ENCODE peak calls at places on chromosomes 6 and 20, in ten cellular contexts. R is AG04450, Y is HCT116, N is Panc1, S is fibroblast of lung, O is thoracic aorta, D is A549, J is endothelial cell of umbilical vein, H is Peyer's patch, G is heart left ventricle. B is an unnamed sample.

GRCh38 chr20:50648651-50649050 is 42.7 kb downstream of the RIPOR3 start:
- DNase-seq in H (no peak), O (no peak), N (no peak), D (no peak), Y (no peak), J (no peak), R (no peak), G (no peak), S (no peak), B (no peak)

GRCh38 chr6:142702501-142703460 is 242.2 kb downstream of the HIVEP2 start:
- DNase-seq in H (peak), G (peak), S (no peak), O (no peak), D (no peak), N (no peak), Y (no peak), R (no peak), J (peak), B (no peak)

GRCh38 chr20:18805881-18806280 is 7.7 kb upstream of the SCP2D1 start:
- DNase-seq in S (no peak), J (no peak), R (no peak), G (no peak), Y (no peak), N (no peak), H (no peak), D (no peak), O (no peak), B (peak)

GRCh38 chr6:96059586-96059985 is 43.8 kb downstream of the FUT9 start:
- DNase-seq in D (no peak), S (no peak), O (no peak), N (no peak), R (no peak), Y (no peak), H (no peak), G (no peak), J (no peak), B (no peak)

GRCh38 chr6:15474196-15474595 is 188.6 kb downstream of the DTNBP1 start:
- DNase-seq in N (no peak), J (no peak), Y (no peak), D (no peak), O (no peak), H (no peak), R (no peak), G (no peak), S (peak), B (no peak)

GRCh38 chr6:25315194-25315593 is 36.0 kb downstream of the CARMIL1 start:
- DNase-seq in N (no peak), H (no peak), S (no peak), D (no peak), Y (no peak), O (no peak), G (no peak), R (no peak), J (no peak), B (no peak)

GRCh38 chr20:35592339-35592960 is 23.2 kb upstream of the SPAG4 start:
- DNase-seq in J (no peak), H (no peak), G (no peak), N (no peak), S (no peak), Y (no peak), D (no peak), O (no peak), R (no peak), B (no peak)

GRCh38 chr6:25223421-25224052 is 55.6 kb upstream of the CARMIL1 start:
- DNase-seq in R (peak), H (peak), S (peak), Y (peak), D (peak), O (no peak), N (peak), J (peak), G (peak), B (peak)

GRCh38 chr20:40489886-40490285 is 199.2 kb downstream of the MAFB start:
- DNase-seq in R (no peak), N (no peak), O (no peak), H (no peak), S (no peak), D (no peak), Y (no peak), G (no peak), J (no peak), B (no peak)

GRCh38 chr20:59403261-59403961 is 103.0 kb downstream of the EDN3 start:
- DNase-seq in J (peak), H (peak), G (peak), R (no peak), O (no peak), N (no peak), D (peak), S (no peak), Y (no peak), B (peak)

GRCh38 chr6:108581237-108581931 is 20.7 kb downstream of the FOXO3 start:
- DNase-seq in G (no peak), S (peak), R (no peak), O (no peak), D (no peak), N (no peak), H (no peak), Y (no peak), J (peak), B (no peak)

GRCh38 chr20:54466112-54466511 is 9.3 kb upstream of the DOK5 start:
- DNase-seq in N (no peak), Y (no peak), H (no peak), G (no peak), S (no peak), O (no peak), D (no peak), J (no peak), R (no peak), B (no peak)

GRCh38 chr6:154513601-154514320 is 3.3 kb upstream of the CNKSR3 start:
- DNase-seq in J (no peak), S (no peak), H (no peak), G (no peak), D (no peak), Y (no peak), O (no peak), N (no peak), R (no peak), B (no peak)

GRCh38 chr6:166005846-166006592 is 161.6 kb downstream of the TBXT start:
- DNase-seq in J (no peak), R (no peak), O (no peak), S (peak), H (no peak), G (peak), Y (no peak), D (peak), N (no peak), B (peak)

GRCh38 chr6:3748208-3748701 is 3.3 kb downstream of the PXDC1 start:
- DNase-seq in O (peak), H (peak), D (peak), R (no peak), G (peak), J (peak), N (peak), S (peak), Y (peak), B (peak)

GRCh38 chr6:15413558-15414257 is 167.8 kb downstream of the JARID2 start:
- DNase-seq in O (no peak), D (no peak), S (peak), Y (no peak), J (no peak), G (no peak), R (peak), N (no peak), H (no peak), B (peak)

GRCh38 chr6:14711056-14711703 is 534.7 kb upstream of the JARID2 start:
- DNase-seq in O (no peak), D (peak), G (peak), Y (no peak), H (peak), J (no peak), S (peak), R (peak), N (no peak), B (peak)

GRCh38 chr6:87808005-87808757 is 106.1 kb upstream of the AKIRIN2 start:
- DNase-seq in R (no peak), H (no peak), Y (no peak), O (no peak), J (no peak), N (peak), S (no peak), G (no peak), D (no peak), B (no peak)

GRCh38 chr6:34912715-34913464 is 23.8 kb downstream of the ANKS1A start:
- DNase-seq in G (no peak), O (no peak), Y (no peak), S (peak), D (no peak), N (no peak), R (peak), H (no peak), J (peak), B (no peak)

GRCh38 chr6:13235339-13235738 is 93.0 kb downstream of the TBC1D7 start:
- DNase-seq in G (no peak), S (no peak), H (peak), O (no peak), D (no peak), J (no peak), Y (no peak), R (no peak), N (no peak), B (no peak)

GRCh38 chr6:145755682-145756081 is 20.4 kb upstream of the EPM2A start:
- DNase-seq in Y (no peak), S (no peak), O (no peak), G (no peak), H (no peak), D (no peak), N (no peak), R (no peak), J (no peak), B (no peak)

GRCh38 chr6:51992834-51993233 is 94.6 kb downstream of the PKHD1 start:
- DNase-seq in O (no peak), S (no peak), G (no peak), J (no peak), H (no peak), R (no peak), N (no peak), Y (no peak), D (no peak), B (no peak)

GRCh38 chr6:52000064-52000463 is 87.3 kb downstream of the PKHD1 start:
- DNase-seq in O (no peak), D (no peak), S (no peak), N (no peak), H (no peak), G (no peak), R (no peak), Y (no peak), J (no peak), B (no peak)

GRCh38 chr6:51995214-51995735 is 92.1 kb downstream of the PKHD1 start:
- DNase-seq in R (no peak), G (no peak), N (no peak), D (no peak), O (no peak), S (no peak), J (no peak), H (no peak), Y (no peak), B (no peak)

GRCh38 chr6:51996296-51996947 is 91.0 kb downstream of the PKHD1 start:
- DNase-seq in O (no peak), S (no peak), J (no peak), D (no peak), H (no peak), N (no peak), Y (no peak), R (no peak), G (no peak), B (no peak)
- H3K4me3 ChIP-seq in O (no peak), S (no peak), J (no peak), D (no peak), H (no peak), N (no peak), Y (no peak), R (no peak), G (no peak), B (no peak)

DNA sequence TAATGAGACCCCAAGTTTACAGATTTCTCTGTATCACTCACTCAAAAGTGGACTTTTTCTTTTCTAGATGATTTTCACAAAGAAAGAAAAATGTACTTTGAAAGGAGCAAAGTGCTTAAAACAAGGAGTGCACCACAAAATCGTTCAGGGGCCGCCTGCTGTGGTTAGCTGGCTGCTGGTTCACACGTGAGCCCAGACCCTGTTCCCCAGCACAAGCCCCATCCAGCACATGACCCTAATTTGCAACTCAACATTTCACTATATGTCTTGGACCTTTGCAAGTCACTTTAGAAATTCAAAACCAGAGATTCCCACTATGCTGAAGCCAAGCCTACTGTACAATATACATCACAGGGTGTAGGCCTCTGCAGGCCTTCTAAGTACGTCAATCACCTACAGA is 95.5 kb upstream of the NHSL1 start:
- DNase-seq in G (no peak), H (no peak), R (no peak), S (no peak), N (no peak), J (no peak), D (no peak), O (no peak), Y (no peak), B (no peak)
- H3K27ac ChIP-seq in G (no peak), H (no peak), R (no peak), S (peak), N (no peak), J (peak), D (no peak), O (no peak), Y (no peak), B (no peak)

DNA sequence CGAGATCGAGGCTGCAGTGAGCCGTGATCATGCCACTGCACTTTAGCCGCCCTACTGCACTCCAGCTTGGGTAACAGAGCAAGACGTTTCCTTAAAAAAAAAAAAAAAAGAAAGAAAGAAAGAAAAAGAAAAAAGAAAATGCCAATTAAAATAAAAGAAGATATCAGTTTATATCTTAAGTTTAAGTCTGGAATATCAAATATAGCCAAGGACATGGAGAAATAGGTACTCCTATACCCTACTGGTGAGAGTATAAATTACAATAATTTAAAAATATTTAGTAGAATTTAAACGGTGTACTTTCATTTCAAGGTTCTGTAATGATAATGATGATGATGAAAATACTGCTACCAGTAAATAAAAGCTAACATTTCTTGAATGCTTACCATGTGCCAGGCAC is 3.8 kb upstream of the TRIM31 start:
- DNase-seq in O (no peak), S (no peak), G (no peak), R (no peak), N (no peak), H (no peak), J (no peak), D (no peak), Y (no peak), B (no peak)
- TF ChIP-seq CTCF in O (no peak), S (peak), G (no peak), R (peak), N (peak), H (no peak), J (no peak), D (no peak), Y (no peak), B (no peak)

GRCh38 chr20:21106171-21106694 is at the start of gene LINC00237:
- DNase-seq in R (no peak), D (no peak), Y (no peak), S (no peak), J (no peak), O (no peak), G (no peak), H (no peak), N (no peak), B (no peak)
- H3K4me3 ChIP-seq in R (no peak), D (peak), Y (no peak), S (no peak), J (no peak), O (peak), G (no peak), H (no peak), N (no peak), B (peak)

GRCh38 chr6:31179896-31180295 is 9.4 kb upstream of the POU5F1 start:
- DNase-seq in D (no peak), J (no peak), R (no peak), O (no peak), G (no peak), Y (no peak), H (no peak), N (no peak), S (no peak), B (no peak)

GRCh38 chr6:31178143-31179041 is 7.9 kb upstream of the POU5F1 start:
- DNase-seq in Y (no peak), D (no peak), O (no peak), S (no peak), G (no peak), J (peak), N (no peak), R (no peak), H (no peak), B (no peak)

GRCh38 chr6:31175961-31176360 is 5.5 kb upstream of the POU5F1 start:
- DNase-seq in G (no peak), R (no peak), S (peak), O (no peak), H (no peak), J (no peak), D (no peak), Y (no peak), N (no peak), B (no peak)

GRCh38 chr6:31180500-31180899 is 10.0 kb upstream of the POU5F1 start:
- DNase-seq in H (peak), O (no peak), Y (no peak), J (peak), D (no peak), R (no peak), G (peak), S (peak), N (no peak), B (no peak)

GRCh38 chr6:31179042-31179386 is 8.5 kb upstream of the POU5F1 start:
- DNase-seq in R (no peak), Y (no peak), S (no peak), G (no peak), J (no peak), N (no peak), H (no peak), O (no peak), D (no peak), B (no peak)
- H3K27ac ChIP-seq in R (no peak), Y (no peak), S (no peak), G (no peak), J (no peak), N (no peak), H (no peak), O (no peak), D (no peak), B (no peak)

DNA sequence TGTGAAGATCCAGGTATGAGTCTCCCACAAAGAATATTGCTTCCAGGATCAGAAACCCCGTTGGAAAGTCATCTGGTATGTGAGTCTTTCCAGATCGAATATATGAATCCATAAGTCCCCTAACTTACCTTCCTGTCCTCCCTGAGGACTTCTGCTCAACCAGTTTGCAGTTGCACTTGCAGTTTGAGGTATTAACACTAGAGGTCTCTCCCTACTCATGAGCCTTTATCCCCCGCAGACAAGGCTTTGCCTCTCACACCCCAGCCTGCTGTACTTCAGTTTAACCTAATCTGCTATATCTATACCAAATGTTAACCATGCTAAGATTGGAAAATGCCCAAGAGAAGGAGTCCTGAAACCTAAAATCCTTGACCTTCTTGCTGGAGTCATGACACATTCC is 135.3 kb upstream of the DEFB112 start:
- DNase-seq in R (no peak), D (no peak), S (peak), H (no peak), G (no peak), J (no peak), O (no peak), N (no peak), Y (no peak), B (peak)
- TF ChIP-seq CTCF in R (peak), D (no peak), S (peak), H (no peak), G (peak), J (no peak), O (no peak), N (peak), Y (no peak), B (peak)

DNA sequence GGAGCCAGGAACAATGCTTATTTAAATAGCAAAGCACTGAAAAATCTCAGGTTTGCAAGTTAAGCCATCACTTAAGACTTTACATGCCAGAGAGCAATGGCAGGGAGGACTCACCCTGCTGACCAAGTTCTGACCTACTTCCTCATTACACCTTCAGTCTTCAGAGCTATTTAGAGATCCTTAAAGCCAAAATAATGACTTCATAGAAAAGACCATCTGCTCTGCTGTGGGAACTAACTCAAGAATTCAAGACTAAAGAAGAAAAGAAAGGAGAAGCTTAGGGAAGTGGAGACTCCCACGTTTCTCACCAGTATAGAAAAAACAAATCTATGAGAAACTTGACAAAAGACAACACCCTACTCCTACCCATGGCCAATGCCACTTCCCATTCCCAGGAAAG is 28.6 kb downstream of the XPO5 start:
- DNase-seq in J (no peak), Y (no peak), D (no peak), S (no peak), G (no peak), O (no peak), H (no peak), N (no peak), R (no peak), B (no peak)
- H3K4me3 ChIP-seq in J (no peak), Y (no peak), D (no peak), S (no peak), G (no peak), O (no peak), H (no peak), N (no peak), R (no peak), B (no peak)

DNA sequence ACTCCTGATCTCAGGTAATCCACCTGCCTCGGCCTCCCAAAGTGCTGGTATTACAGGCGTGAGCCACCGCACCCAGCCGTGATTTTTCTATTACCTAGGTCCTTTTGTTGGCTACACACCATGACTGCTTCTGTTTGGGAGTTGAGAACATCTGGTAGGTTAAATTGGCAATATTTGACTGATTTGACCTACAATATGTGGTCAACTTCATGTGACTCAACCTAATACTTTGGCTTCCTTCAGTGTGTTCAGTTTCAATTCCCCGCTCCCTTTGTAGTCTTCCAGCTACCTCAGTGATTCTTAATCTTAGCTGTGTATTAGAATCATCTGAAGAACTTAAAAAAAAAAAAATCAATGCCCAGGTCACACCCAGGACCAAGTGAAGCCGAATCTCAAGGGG is 47.4 kb downstream of the MYB start:
- DNase-seq in N (no peak), G (no peak), S (no peak), R (no peak), J (no peak), D (no peak), Y (no peak), H (no peak), O (no peak), B (no peak)
- H3K27ac ChIP-seq in N (no peak), G (no peak), S (no peak), R (no peak), J (no peak), D (no peak), Y (no peak), H (no peak), O (no peak), B (no peak)

DNA sequence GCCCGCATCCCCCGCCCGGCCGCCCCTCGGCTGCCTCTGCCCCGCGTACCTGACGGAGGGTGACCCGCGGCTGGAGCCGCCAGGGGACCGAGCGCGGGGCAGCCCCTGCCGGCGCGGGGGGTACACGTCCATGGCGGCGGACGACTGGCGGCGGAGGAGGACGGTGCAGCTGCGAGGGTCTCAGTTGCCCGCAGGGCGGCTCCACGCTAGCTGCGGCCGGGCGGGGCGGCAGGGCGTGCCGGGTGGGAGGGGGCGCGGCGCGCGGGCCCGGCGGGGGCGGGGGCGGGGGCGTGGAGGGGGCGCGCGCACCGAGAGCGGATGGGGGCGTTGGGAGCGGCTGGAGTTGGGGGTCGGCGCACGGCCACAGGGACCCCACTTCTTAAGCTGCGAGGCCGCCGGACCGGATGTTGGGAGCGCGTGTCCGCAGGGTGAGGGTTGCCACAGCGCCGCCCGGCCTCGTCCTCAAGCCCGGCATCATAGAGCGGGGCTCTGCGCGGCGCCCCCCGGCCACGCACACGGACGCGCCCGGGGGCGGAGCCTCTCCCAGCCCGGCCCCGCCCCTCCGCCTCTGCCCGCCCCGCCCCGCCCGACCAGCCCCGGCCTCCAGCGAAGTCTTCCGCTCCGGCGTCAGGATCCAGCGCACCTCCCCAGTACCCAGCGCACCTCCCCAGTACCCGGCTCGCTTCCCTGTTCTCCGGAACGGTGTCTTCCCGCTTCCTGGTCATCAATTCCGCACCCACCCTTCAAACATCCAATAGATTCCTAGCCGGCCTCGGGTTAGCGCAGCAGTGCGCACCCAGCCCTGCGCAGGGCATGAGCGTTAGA is at the start of gene DNAAF9:
- DNase-seq in S (peak), D (peak), Y (peak), H (peak), G (peak), N (no peak), J (peak), R (no peak), O (peak), B (peak)
- TF ChIP-seq CTCF in S (peak), D (peak), Y (no peak), H (peak), G (peak), N (peak), J (peak), R (no peak), O (peak), B (peak)

B was measured in WERI-Rb-1.